ENCODE peak calls at places on chromosomes 2 and 18, in eight cellular contexts. M is body of pancreas, Y is adrenal gland, E is endothelial cell of umbilical vein, T is A549, I is sigmoid colon, K is suprapubic skin, B is tibial nerve. N is an unnamed sample.

GRCh38 chr2:207202645-207203044 is 36.9 kb upstream of the KLF7 start:
- DNase-seq in M (no peak), Y (no peak), E (peak), T (no peak), I (no peak), K (no peak), B (no peak), N (no peak)

GRCh38 chr2:110206056-110206455 is 1.2 kb upstream of the NPHP1 start:
- DNase-seq in M (no peak), Y (no peak), E (no peak), T (peak), I (no peak), K (no peak), B (no peak), N (no peak)

GRCh38 chr18:9720327-9720726 is 12.2 kb downstream of the RAB31 start:
- DNase-seq in M (no peak), Y (no peak), E (no peak), T (no peak), I (peak), K (peak), B (no peak), N (no peak)

GRCh38 chr18:13680612-13681011 is 45.7 kb downstream of the FAM210A start:
- DNase-seq in M (no peak), Y (no peak), E (no peak), T (peak), I (no peak), K (no peak), B (no peak), N (no peak)

GRCh38 chr2:204357175-204357695 is 188.0 kb upstream of the PARD3B start:
- DNase-seq in M (no peak), Y (no peak), E (no peak), T (no peak), I (no peak), K (no peak), B (no peak), N (no peak)

GRCh38 chr2:110755494-110756078 is 23.2 kb downstream of the ACOXL start:
- DNase-seq in M (no peak), Y (no peak), E (peak), T (no peak), I (no peak), K (no peak), B (no peak), N (no peak)

GRCh38 chr2:234723400-234723799 is 226.5 kb upstream of the ARL4C start:
- DNase-seq in M (no peak), Y (no peak), E (no peak), T (no peak), I (no peak), K (no peak), B (no peak), N (no peak)

GRCh38 chr2:101837354-101837753 is 139.8 kb downstream of the MAP4K4 start:
- DNase-seq in M (no peak), Y (no peak), E (no peak), T (no peak), I (no peak), K (no peak), B (no peak), N (no peak)

GRCh38 chr2:15795426-15795825 is 144.9 kb upstream of the MYCN start:
- DNase-seq in M (no peak), Y (no peak), E (no peak), T (no peak), I (no peak), K (no peak), B (peak), N (no peak)

GRCh38 chr2:96342085-96342484 is 6.5 kb downstream of the NCAPH start:
- DNase-seq in M (no peak), Y (peak), E (peak), T (peak), I (no peak), K (no peak), B (no peak), N (peak)

GRCh38 chr2:172093416-172094318 is 8.4 kb downstream of the DLX1 start:
- DNase-seq in M (no peak), Y (no peak), E (no peak), T (no peak), I (no peak), K (no peak), B (no peak), N (no peak)

GRCh38 chr2:40394030-40394429 is 57.9 kb downstream of the SLC8A1 start:
- DNase-seq in M (no peak), Y (no peak), E (no peak), T (no peak), I (no peak), K (no peak), B (no peak), N (no peak)

GRCh38 chr2:50885948-50886347 is 146.0 kb downstream of the NRXN1 start:
- DNase-seq in M (no peak), Y (no peak), E (no peak), T (no peak), I (no peak), K (no peak), B (no peak), N (no peak)

GRCh38 chr18:394997-395383 is 105.5 kb downstream of the COLEC12 start:
- DNase-seq in M (peak), Y (no peak), E (peak), T (no peak), I (peak), K (no peak), B (no peak), N (no peak)

GRCh38 chr2:151264157-151264835 is 2.6 kb upstream of the RBM43 start:
- DNase-seq in M (no peak), Y (no peak), E (no peak), T (no peak), I (no peak), K (no peak), B (no peak), N (no peak)

GRCh38 chr2:121695179-121695451 is 41.6 kb downstream of the NIFK start:
- DNase-seq in M (no peak), Y (no peak), E (no peak), T (no peak), I (peak), K (no peak), B (no peak), N (no peak)

GRCh38 chr2:213022987-213023386 is 128.4 kb downstream of the IKZF2 start:
- DNase-seq in M (no peak), Y (no peak), E (no peak), T (no peak), I (no peak), K (no peak), B (no peak), N (no peak)

GRCh38 chr2:102872388-102872787 is 110.6 kb downstream of the TMEM182 start:
- DNase-seq in M (no peak), Y (no peak), E (no peak), T (peak), I (no peak), K (no peak), B (no peak), N (no peak)

GRCh38 chr18:34971313-34971712 is 69.9 kb upstream of the MAPRE2 start:
- DNase-seq in M (no peak), Y (no peak), E (no peak), T (peak), I (no peak), K (no peak), B (no peak), N (no peak)

GRCh38 chr2:149080964-149081363 is 42.5 kb downstream of the LYPD6B start:
- DNase-seq in M (no peak), Y (no peak), E (no peak), T (no peak), I (no peak), K (no peak), B (no peak), N (no peak)

GRCh38 chr18:79424008-79424565 is 28.4 kb downstream of the NFATC1 start:
- DNase-seq in M (no peak), Y (peak), E (no peak), T (no peak), I (peak), K (no peak), B (peak), N (no peak)

GRCh38 chr2:88019985-88020384 is 3.6 kb upstream of the RNU2-63P start:
- DNase-seq in M (no peak), Y (no peak), E (no peak), T (no peak), I (no peak), K (no peak), B (no peak), N (no peak)

GRCh38 chr2:109098921-109099273 is 30.1 kb upstream of the SH3RF3 start:
- DNase-seq in M (no peak), Y (no peak), E (no peak), T (no peak), I (no peak), K (no peak), B (no peak), N (no peak)

GRCh38 chr18:79902640-79903039 is 48.8 kb downstream of the SLC66A2 start:
- DNase-seq in M (no peak), Y (no peak), E (no peak), T (no peak), I (peak), K (peak), B (no peak), N (peak)

GRCh38 chr2:219247678-219248642 is 2.7 kb downstream of the STK16 start:
- DNase-seq in M (no peak), Y (no peak), E (no peak), T (peak), I (no peak), K (no peak), B (no peak), N (no peak)

DNA sequence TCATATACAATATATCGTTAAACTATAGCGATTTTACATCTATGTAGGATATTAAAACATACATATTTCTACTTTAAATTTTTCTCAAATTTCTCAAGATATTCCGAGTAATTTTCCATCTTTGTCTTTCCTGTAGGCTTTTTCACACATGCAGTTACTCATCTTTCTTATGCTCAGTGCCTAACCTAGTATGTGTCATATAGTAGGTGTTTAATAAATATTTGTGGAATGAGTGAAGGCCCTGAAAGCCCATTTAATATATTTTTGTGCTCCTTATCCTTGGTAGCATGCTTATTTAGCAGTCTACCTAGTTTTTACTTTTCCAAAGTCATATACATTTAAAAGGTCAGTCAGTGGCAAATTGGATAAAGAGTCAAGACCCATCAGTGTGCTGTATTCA is 67.3 kb downstream of the ITGB6 start:
- DNase-seq in M (no peak), Y (no peak), E (no peak), T (no peak), I (no peak), K (no peak), B (no peak), N (no peak)
- H3K27ac ChIP-seq in M (no peak), Y (no peak), E (no peak), T (no peak), I (no peak), K (no peak), B (no peak), N (no peak)

DNA sequence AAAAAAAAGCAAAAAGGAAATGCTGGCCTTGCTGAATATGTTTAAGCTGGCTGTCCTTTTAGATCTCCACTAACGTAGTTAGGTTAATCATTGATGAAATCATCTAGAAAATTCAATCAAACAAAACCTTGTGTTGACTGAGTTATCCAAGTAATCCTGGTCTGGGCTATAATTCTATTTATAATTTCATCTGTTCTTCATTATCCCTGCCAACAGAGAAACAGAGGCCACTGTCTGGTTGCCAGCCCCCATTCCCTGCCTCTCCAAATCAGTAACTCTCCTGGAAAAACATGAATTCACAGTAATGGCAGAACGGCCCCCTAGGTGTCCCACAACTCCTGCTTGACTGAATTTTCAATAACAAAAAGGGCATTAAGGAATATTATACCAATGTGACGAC is 24.6 kb downstream of the DOCK10 start:
- DNase-seq in M (no peak), Y (no peak), E (no peak), T (peak), I (no peak), K (no peak), B (no peak), N (no peak)
- TF ChIP-seq CTCF in M (no peak), Y (no peak), E (no peak), T (peak), I (no peak), K (no peak), B (no peak), N (no peak)

DNA sequence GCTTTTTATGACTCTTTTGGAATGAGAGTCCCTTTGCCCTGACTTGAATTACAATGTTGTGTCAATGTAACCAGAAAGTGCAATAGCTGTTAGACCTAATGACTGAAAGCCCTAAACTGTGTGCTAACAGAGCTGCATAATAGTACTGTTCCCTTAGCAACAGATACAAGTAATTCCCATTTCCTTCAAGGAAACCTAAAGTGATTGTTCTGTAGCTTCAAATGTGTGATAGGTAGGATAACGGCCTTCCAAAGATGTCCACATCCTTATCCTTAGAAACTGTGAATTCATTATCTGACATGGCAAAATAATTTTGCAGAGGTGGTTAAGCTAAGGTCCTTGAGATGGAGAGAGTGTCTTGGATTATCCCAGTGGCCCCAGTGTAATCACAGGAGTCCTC is 134.4 kb downstream of the L3MBTL4 start:
- DNase-seq in M (no peak), Y (no peak), E (no peak), T (no peak), I (no peak), K (no peak), B (no peak), N (no peak)
- TF ChIP-seq POLR2A in M (no peak), Y (no peak), E (no peak), T (no peak), I (no peak), K (no peak), B (no peak), N (no peak)

DNA sequence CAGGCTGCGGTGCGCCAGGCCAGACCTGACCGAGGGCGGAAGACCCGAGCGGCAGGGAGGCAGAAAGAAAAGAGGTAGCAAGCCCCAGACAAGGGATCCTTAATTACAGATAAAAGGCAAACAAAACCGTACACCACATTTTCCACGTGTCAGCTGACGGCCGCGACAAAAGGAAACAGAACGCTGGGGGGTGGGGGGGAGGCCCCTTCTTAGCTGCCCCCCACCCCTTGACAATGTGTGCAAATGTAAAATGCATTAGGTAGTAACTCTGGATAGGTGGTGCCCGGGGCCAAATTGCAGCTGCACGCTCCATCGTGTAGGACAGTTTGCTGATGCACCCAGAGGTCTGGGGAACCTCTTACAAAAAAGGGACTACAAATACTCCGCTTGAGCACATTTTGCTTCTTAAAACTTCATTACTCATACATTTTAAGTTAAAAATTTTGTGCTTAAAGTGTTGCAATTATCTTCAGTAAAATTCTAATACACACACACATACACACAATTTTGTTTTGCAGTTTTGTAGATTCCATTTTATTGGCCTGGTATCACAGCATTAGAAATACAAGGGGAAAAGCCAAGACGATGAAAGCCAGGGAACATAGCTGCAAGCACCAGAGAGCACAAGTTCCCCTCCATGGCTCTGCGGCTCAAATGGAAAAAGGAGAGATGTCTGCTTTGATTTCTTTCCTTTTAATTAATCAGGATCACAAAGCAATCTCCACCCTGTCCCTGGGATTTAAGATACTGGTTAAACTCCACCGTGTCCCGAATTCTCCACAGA is 582.2 kb downstream of the ZEB2 start:
- DNase-seq in M (no peak), Y (no peak), E (peak), T (no peak), I (no peak), K (no peak), B (no peak), N (no peak)
- H3K27ac ChIP-seq in M (peak), Y (peak), E (no peak), T (peak), I (peak), K (peak), B (peak), N (peak)

GRCh38 chr2:118969025-118969733 is 27.2 kb downstream of the MARCO start:
- DNase-seq in M (no peak), Y (no peak), E (no peak), T (no peak), I (no peak), K (no peak), B (no peak), N (no peak)

GRCh38 chr2:118969734-118970395 is 27.9 kb downstream of the MARCO start:
- DNase-seq in M (no peak), Y (no peak), E (no peak), T (no peak), I (no peak), K (no peak), B (no peak), N (no peak)

GRCh38 chr2:118968031-118968430 is 26.0 kb downstream of the MARCO start:
- DNase-seq in M (no peak), Y (no peak), E (no peak), T (no peak), I (no peak), K (no peak), B (no peak), N (no peak)

GRCh38 chr2:118971245-118972122 is 29.5 kb downstream of the MARCO start:
- DNase-seq in M (no peak), Y (no peak), E (no peak), T (no peak), I (no peak), K (no peak), B (no peak), N (no peak)

GRCh38 chr2:118970396-118971135 is 28.6 kb downstream of the MARCO start:
- DNase-seq in M (no peak), Y (peak), E (no peak), T (no peak), I (peak), K (no peak), B (peak), N (no peak)
- TF ChIP-seq CTCF in M (no peak), Y (no peak), E (no peak), T (no peak), I (no peak), K (no peak), B (no peak), N (no peak)

DNA sequence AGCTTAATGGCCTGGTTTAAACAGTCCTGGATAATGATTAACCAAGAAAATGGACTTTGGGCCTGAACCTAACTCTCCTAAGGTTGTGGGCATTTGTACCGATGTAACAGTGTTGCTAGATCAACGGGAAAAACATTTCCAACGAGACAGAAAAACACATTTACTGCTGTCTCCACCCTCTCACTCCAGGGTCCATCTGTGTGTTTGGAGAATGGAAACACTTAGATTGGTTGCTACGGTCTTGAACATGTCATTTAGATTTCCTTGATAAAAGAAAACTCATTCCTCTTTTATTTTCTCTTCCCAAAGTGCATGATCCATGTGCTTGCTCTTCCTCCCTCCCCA is 88.0 kb downstream of the SOCS6 start:
- DNase-seq in M (no peak), Y (no peak), E (no peak), T (peak), I (no peak), K (no peak), B (no peak), N (no peak)
- TF ChIP-seq POLR2A in M (no peak), Y (no peak), E (no peak), T (no peak), I (no peak), K (no peak), B (no peak), N (peak)

DNA sequence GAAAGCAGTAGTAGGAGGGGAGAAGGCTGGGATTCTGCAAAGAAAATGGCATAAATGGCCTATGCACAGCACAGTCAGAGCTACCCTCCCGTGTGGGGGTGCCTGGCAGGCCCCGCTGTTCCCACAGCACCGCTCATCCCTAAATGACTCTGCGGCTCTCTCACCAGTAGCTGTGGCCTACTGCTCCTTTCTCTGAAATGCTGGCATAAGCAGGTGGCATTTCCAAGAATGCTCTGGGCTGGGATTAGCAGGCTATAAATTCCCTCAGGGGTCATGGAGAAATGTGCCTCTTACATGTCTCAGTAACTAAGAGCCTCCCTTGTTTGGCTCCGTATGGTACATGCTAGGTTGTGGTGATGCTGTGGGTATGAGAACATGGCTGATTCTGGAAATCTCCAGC is 80.4 kb upstream of the GATA6 start:
- DNase-seq in M (no peak), Y (no peak), E (no peak), T (no peak), I (no peak), K (no peak), B (no peak), N (no peak)
- H3K27ac ChIP-seq in M (no peak), Y (no peak), E (no peak), T (no peak), I (no peak), K (no peak), B (no peak), N (no peak)

N was measured in Peyer's patch.